ENCODE peak calls at places on chromosomes 4 and X, in seven cellular contexts. V is HuH-7; F is ACHN; X is effector CD4-positive, alpha-beta T cell; Z is globus pallidus; T is stimulated activated CD8-positive, alpha-beta memory T cell treated with anti-CD3 and anti-CD28 coated beads, Interleukin-4, amount 100 ng/mL, for 4 hours; G is AG04449. M is an unnamed sample.

GRCh38 chrX:154458954-154459829 is 1.1 kb downstream of the PLXNA3 start:
- DNase-seq in V (peak; percentile 44), F (no peak), X (no peak), Z (no peak), T (no peak), G (no peak), M (no peak)

GRCh38 chrX:64580605-64581004 is 185.4 kb upstream of the MTMR8 start:
- DNase-seq in V (no peak), F (no peak), X (no peak), Z (no peak), T (no peak), G (no peak), M (no peak)

GRCh38 chr4:125434136-125434535 is 119.4 kb downstream of the FAT4 start:
- DNase-seq in V (no peak), F (no peak), X (no peak), Z (no peak), T (no peak), G (no peak), M (no peak)

GRCh38 chr4:156970501-156971167 is 965 bp downstream of the PDGFC start:
- DNase-seq in V (peak; percentile 65), F (peak; percentile 65), X (no peak), Z (peak; percentile 48), T (no peak), G (no peak), M (peak; percentile 78)

GRCh38 chrX:130419263-130419662 is 17.5 kb downstream of the RBMX2 start:
- DNase-seq in V (no peak), F (no peak), X (no peak), Z (no peak), T (no peak), G (no peak), M (no peak)

GRCh38 chrX:24231780-24232179 is 82.1 kb downstream of the SUPT20HL2 start:
- DNase-seq in V (no peak), F (no peak), X (no peak), Z (no peak), T (no peak), G (no peak), M (no peak)

GRCh38 chrX:55142919-55143310 is 54.1 kb downstream of the PAGE2 start:
- DNase-seq in V (no peak), F (no peak), X (no peak), Z (no peak), T (no peak), G (no peak), M (no peak)

GRCh38 chrX:119570351-119570835 is 4.0 kb upstream of the UBE2A start:
- DNase-seq in V (no peak), F (no peak), X (no peak), Z (no peak), T (no peak), G (no peak), M (no peak)

GRCh38 chr4:182400754-182401153 is 157.6 kb downstream of the TENM3 start:
- DNase-seq in V (no peak), F (no peak), X (no peak), Z (no peak), T (no peak), G (no peak), M (no peak)

GRCh38 chrX:80266979-80267378 is 153.3 kb upstream of the TENT5D start:
- DNase-seq in V (no peak), F (peak; percentile 11), X (no peak), Z (no peak), T (no peak), G (no peak), M (no peak)

GRCh38 chr4:2745516-2745915 is 10.6 kb downstream of the TNIP2 start:
- DNase-seq in V (no peak), F (no peak), X (no peak), Z (no peak), T (no peak), G (no peak), M (no peak)

GRCh38 chr4:56271121-56271520 is 116.2 kb downstream of the AASDH start:
- DNase-seq in V (no peak), F (no peak), X (no peak), Z (no peak), T (no peak), G (no peak), M (no peak)

GRCh38 chrX:38514014-38514854 is 47.1 kb upstream of the TSPAN7 start:
- DNase-seq in V (no peak), F (no peak), X (no peak), Z (no peak), T (no peak), G (no peak), M (no peak)

GRCh38 chr4:153127773-153128494 is 76.3 kb upstream of the TRIM2 start:
- DNase-seq in V (peak; percentile 54), F (peak; percentile 68), X (peak; percentile 82), Z (peak; percentile 95), T (peak; percentile 57), G (no peak), M (peak; percentile 90)

GRCh38 chr4:24662065-24662464 is 77.7 kb upstream of the DHX15 start:
- DNase-seq in V (no peak), F (no peak), X (no peak), Z (no peak), T (no peak), G (no peak), M (no peak)

GRCh38 chrX:119753639-119754257 is 4.6 kb upstream of the SOWAHD start:
- DNase-seq in V (peak; percentile 40), F (peak; percentile 49), X (peak; percentile 53), Z (no peak), T (no peak), G (no peak), M (peak; percentile 43)

M was measured in lung microvascular endothelial cell.